ENCODE peak calls at places on chromosome 5, in four cellular contexts. V is AG09309, B is heart left ventricle, U is tibial nerve. S is an unnamed sample.

GRCh38 chr5:176995896-176996767 is 10.4 kb downstream of the UIMC1 start:
- DNase-seq in V (peak; percentile 55), B (no peak), U (no peak), S (no peak)

GRCh38 chr5:8766448-8766847 is 779.4 kb downstream of the SEMA5A start:
- DNase-seq in V (no peak), B (no peak), U (no peak), S (no peak)

GRCh38 chr5:20276061-20276958 is 288.3 kb upstream of the CDH18 start:
- DNase-seq in V (no peak), B (no peak), U (no peak), S (peak; percentile 92)

GRCh38 chr5:37867634-37868033 is 27.8 kb upstream of the GDNF start:
- DNase-seq in V (no peak), B (no peak), U (no peak), S (peak; percentile 23)

GRCh38 chr5:74624501-74624900 is 16.0 kb downstream of the ENC1 start:
- DNase-seq in V (no peak), B (no peak), U (no peak), S (no peak)

GRCh38 chr5:7348168-7348802 is 47.7 kb upstream of the ADCY2 start:
- DNase-seq in V (no peak), B (no peak), U (no peak), S (no peak)

GRCh38 chr5:111063709-111064322 is 7.7 kb upstream of the TSLP start:
- DNase-seq in V (no peak), B (no peak), U (no peak), S (no peak)

GRCh38 chr5:61625682-61626620 is 293.9 kb downstream of the ZSWIM6 start:
- DNase-seq in V (no peak), B (peak; percentile 79), U (peak; percentile 30), S (no peak)

GRCh38 chr5:92594031-92594430 is 987.0 kb downstream of the NR2F1-AS1 start:
- DNase-seq in V (no peak), B (no peak), U (no peak), S (no peak)

GRCh38 chr5:179858241-179858585 is 404 bp downstream of the MRNIP start:
- DNase-seq in V (no peak), B (no peak), U (no peak), S (no peak)

GRCh38 chr5:155343468-155343867 is 329.9 kb downstream of the KIF4B start:
- DNase-seq in V (no peak), B (no peak), U (no peak), S (no peak)

GRCh38 chr5:160926428-160926827 is 74.4 kb upstream of the ATP10B start:
- DNase-seq in V (no peak), B (no peak), U (no peak), S (peak; percentile 8)

GRCh38 chr5:41281215-41281810 is 68.0 kb upstream of the C6 start:
- DNase-seq in V (no peak), B (no peak), U (no peak), S (no peak)

GRCh38 chr5:115419794-115420585 is 123.5 kb upstream of the CCDC112 start:
- DNase-seq in V (peak; percentile 88), B (no peak), U (no peak), S (peak; percentile 93)

GRCh38 chr5:159104058-159104651 is 4.4 kb upstream of the EBF1 start:
- DNase-seq in V (no peak), B (peak; percentile 47), U (peak; percentile 13), S (no peak)

GRCh38 chr5:113495402-113495801 is 7.1 kb upstream of the MCC start:
- DNase-seq in V (no peak), B (no peak), U (no peak), S (no peak)

GRCh38 chr5:1551913-1552312 is 28.2 kb upstream of the LPCAT1 start:
- DNase-seq in V (no peak), B (no peak), U (no peak), S (no peak)

GRCh38 chr5:80566711-80567259 is 3.3 kb downstream of the ANKRD34B start:
- DNase-seq in V (no peak), B (no peak), U (no peak), S (no peak)

GRCh38 chr5:93415819-93416218 is 165.2 kb downstream of the NR2F1-AS1 start:
- DNase-seq in V (no peak), B (no peak), U (no peak), S (no peak)

GRCh38 chr5:81852277-81853004 is 101.5 kb upstream of the SSBP2 start:
- DNase-seq in V (no peak), B (peak; percentile 29), U (no peak), S (peak; percentile 32)

GRCh38 chr5:167633931-167634341 is 657.5 kb upstream of the WWC1 start:
- DNase-seq in V (peak; percentile 96), B (no peak), U (no peak), S (peak; percentile 93)

GRCh38 chr5:170522211-170523128 is 18.6 kb downstream of the KCNIP1 start:
- DNase-seq in V (peak; percentile 7), B (no peak), U (no peak), S (peak; percentile 60)

GRCh38 chr5:140795259-140795641 is 598 bp downstream of the PCDHA2 start:
- DNase-seq in V (no peak), B (no peak), U (no peak), S (no peak)

GRCh38 chr5:28580616-28581015 is 1542.2 kb upstream of the CDH9 start:
- DNase-seq in V (no peak), B (no peak), U (no peak), S (peak; percentile 81)

GRCh38 chr5:180790524-180790923 is 12.1 kb downstream of the MGAT1 start:
- DNase-seq in V (no peak), B (no peak), U (no peak), S (no peak)

GRCh38 chr5:122154910-122155309 is 25.6 kb downstream of the ZNF474 start:
- DNase-seq in V (no peak), B (no peak), U (peak; percentile 20), S (peak; percentile 65)

GRCh38 chr5:80282054-80282453 is 26.2 kb upstream of the SERINC5 start:
- DNase-seq in V (no peak), B (no peak), U (no peak), S (no peak)

GRCh38 chr5:132824426-132824825 is 6.0 kb downstream of the SHROOM1 start:
- DNase-seq in V (no peak), B (no peak), U (no peak), S (no peak)

GRCh38 chr5:149887622-149888183 is 56.9 kb downstream of the PDE6A start:
- DNase-seq in V (no peak), B (no peak), U (no peak), S (peak; percentile 96)

GRCh38 chr5:86981898-86982297 is 285.8 kb upstream of the RASA1 start:
- DNase-seq in V (no peak), B (no peak), U (no peak), S (no peak)

GRCh38 chr5:86983208-86983607 is 284.5 kb upstream of the RASA1 start:
- DNase-seq in V (no peak), B (no peak), U (no peak), S (no peak)

DNA sequence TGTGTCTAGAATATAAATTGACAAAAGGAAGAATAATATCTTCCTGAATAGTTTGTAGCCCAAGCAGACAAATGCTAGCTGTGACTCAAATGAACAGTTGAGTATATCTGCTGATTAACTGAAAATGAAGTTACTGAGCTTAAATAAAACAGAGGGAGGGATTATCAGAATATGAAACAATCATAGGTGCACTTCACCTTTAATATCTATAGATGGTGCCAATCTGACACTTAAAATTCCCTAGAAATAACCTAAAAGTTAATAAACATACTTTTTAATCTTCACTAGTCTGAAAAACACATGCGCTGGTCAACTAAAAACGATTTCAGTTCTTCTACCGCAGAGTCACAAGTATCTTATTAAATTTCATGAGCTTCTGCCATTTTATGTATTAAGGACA is 280.8 kb upstream of the RASA1 start:
- DNase-seq in V (no peak), B (no peak), U (no peak), S (no peak)
- TF ChIP-seq CTCF in V (no peak), B (no peak), U (no peak), S (no peak)

GRCh38 chr5:134374234-134374633 is 2.9 kb downstream of the UBE2B start:
- DNase-seq in V (no peak), B (no peak), U (no peak), S (no peak)
- TF ChIP-seq CTCF in V (no peak), B (no peak), U (no peak), S (no peak)

DNA sequence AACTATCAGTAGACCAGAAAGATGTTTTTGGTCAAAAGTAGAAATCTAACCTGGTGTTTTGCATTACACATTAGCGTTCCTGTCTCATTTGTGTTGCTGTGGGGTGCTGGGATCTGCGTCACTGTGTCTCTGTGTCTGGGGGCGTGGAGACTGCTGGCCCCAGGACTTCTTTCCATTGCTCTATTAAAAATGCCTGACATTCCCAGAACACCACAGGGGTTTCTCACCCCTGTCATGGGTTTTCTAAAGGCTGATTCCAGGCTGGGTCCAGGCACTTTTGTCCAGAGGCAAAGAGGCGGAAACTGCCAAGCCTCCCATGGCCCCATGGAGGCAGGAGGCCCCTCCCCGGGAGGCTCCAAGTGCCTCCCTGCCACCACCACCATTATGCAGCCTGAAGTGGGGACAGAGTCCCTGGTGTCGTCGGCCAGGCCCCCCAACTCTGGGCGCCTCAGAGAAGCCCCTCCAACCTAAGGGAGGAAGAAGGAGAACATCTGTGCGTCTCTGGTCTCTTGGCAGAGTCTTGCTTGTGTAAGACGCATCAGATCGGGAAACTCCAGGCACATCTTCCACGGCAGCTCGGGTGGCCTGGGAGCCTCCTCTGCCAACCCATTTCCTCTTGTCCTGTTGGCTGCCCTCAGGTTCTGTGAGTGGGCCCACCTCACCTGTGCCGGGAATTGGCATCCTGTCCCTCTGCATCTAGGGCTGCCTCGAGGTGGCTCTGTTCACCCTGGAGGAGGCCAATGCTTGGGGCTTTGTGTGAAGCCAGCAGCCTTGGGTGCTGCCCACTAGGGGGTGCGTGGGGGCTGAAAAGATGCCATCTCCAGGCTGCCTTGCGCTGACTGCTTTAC is 13.8 kb upstream of the PLEKHG4B start:
- DNase-seq in V (peak; percentile 34), B (no peak), U (no peak), S (peak; percentile 75)
- TF ChIP-seq CTCF in V (peak; percentile 78), B (peak; percentile 39), U (no peak), S (no peak)

GRCh38 chr5:78627175-78627574 is 21.4 kb downstream of the LHFPL2 start:
- DNase-seq in V (no peak), B (no peak), U (no peak), S (no peak)
- TF ChIP-seq CTCF in V (peak; percentile 68), B (peak; percentile 33), U (peak; percentile 39), S (peak; percentile 56)

DNA sequence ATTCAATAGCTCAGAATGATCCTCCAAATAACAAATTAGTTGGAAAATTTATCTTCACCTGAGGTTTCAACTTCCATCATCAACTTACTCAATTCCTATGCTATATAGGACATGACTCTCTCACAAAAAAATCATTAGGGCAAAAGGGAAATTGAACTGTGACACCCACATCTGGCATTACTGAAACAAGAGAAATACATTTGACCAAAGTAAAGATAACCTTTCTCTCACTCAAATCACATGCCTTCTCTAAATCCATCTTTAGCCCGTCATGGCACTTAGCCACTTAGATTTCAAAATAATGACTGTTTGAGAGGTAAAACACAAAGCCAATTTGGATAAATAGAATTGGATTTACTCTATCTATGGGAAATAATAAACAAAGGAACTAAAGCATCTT is 126.4 kb downstream of the ADAMTS6 start:
- DNase-seq in V (no peak), B (no peak), U (no peak), S (no peak)
- TF ChIP-seq CTCF in V (no peak), B (no peak), U (no peak), S (no peak)

GRCh38 chr5:171750316-171750788 is 35.3 kb upstream of the SMIM23 start:
- DNase-seq in V (no peak), B (peak; percentile 54), U (peak; percentile 33), S (no peak)
- TF ChIP-seq CTCF in V (no peak), B (no peak), U (no peak), S (peak; percentile 14)

S was measured in astrocyte of the cerebellum.